ENCODE peak calls at places on chromosomes 4 and X, in eight cellular contexts. U is left ventricle myocardium inferior, Q is T-helper 9 cell, S is transverse colon, V is cardiac muscle cell, A is hepatic stellate cell, T is fibroblast of mammary gland, K is AG09319. H is an unnamed sample.

GRCh38 chrX:40104649-40105015 is 6.9 kb upstream of the BCOR start:
- DNase-seq in U (peak), Q (no peak), S (peak), V (peak), A (peak), T (peak), K (no peak), H (peak)

GRCh38 chr4:140595065-140595464 is 26.3 kb upstream of the UCP1 start:
- DNase-seq in U (no peak), Q (no peak), S (peak), V (peak), A (no peak), T (peak), K (no peak), H (peak)

GRCh38 chr4:156889616-156890594 is 81.7 kb downstream of the PDGFC start:
- DNase-seq in U (peak), Q (no peak), S (no peak), V (peak), A (no peak), T (peak), K (peak), H (peak)

GRCh38 chrX:108437789-108438623 is at the start of gene COL4A6:
- DNase-seq in U (no peak), Q (no peak), S (no peak), V (peak), A (no peak), T (no peak), K (no peak), H (peak)

GRCh38 chr4:8216443-8217245 is 17.6 kb downstream of the SH3TC1 start:
- DNase-seq in U (no peak), Q (no peak), S (no peak), V (no peak), A (no peak), T (no peak), K (no peak), H (no peak)

GRCh38 chr4:26141101-26141830 is 179.5 kb upstream of the RBPJ start:
- DNase-seq in U (peak), Q (no peak), S (no peak), V (no peak), A (no peak), T (no peak), K (no peak), H (peak)

GRCh38 chr4:73267050-73267449 is 8.5 kb upstream of the ANKRD17 start:
- DNase-seq in U (no peak), Q (no peak), S (no peak), V (no peak), A (no peak), T (no peak), K (no peak), H (no peak)

GRCh38 chrX:139924069-139924695 is 8.7 kb downstream of the ATP11C start:
- DNase-seq in U (no peak), Q (no peak), S (no peak), V (peak), A (no peak), T (no peak), K (no peak), H (peak)

GRCh38 chrX:119266364-119266995 is 30.4 kb downstream of the PGRMC1 start:
- DNase-seq in U (no peak), Q (no peak), S (peak), V (peak), A (peak), T (peak), K (no peak), H (peak)

GRCh38 chrX:39152106-39152649 is 350.9 kb downstream of the MID1IP1 start:
- DNase-seq in U (peak), Q (peak), S (peak), V (peak), A (peak), T (peak), K (no peak), H (peak)

GRCh38 chrX:11629593-11630211 is 36.0 kb downstream of the ARHGAP6 start:
- DNase-seq in U (peak), Q (no peak), S (no peak), V (peak), A (peak), T (peak), K (peak), H (peak)

GRCh38 chr4:56972389-56972788 is 5.0 kb downstream of the NOA1 start:
- DNase-seq in U (no peak), Q (no peak), S (no peak), V (no peak), A (no peak), T (no peak), K (no peak), H (no peak)

GRCh38 chr4:77418333-77418732 is 187.3 kb upstream of the CXCL13 start:
- DNase-seq in U (no peak), Q (no peak), S (peak), V (peak), A (no peak), T (peak), K (no peak), H (peak)